ENCODE peak calls at places on chromosomes 11 and 22, in ten cellular contexts. P is stimulated activated CD8-positive, alpha-beta memory T cell treated with anti-CD3 and anti-CD28 coated beads, Interleukin-12 subunit alpha, Interleukin-12 subunit beta, amount 100 ng/mL, for 4 hours; H is HFFc6; I is fibroblast of the aortic adventitia; Y is AG09319; F is posterior cingulate gyrus; T is coronary artery; L is left ventricle myocardium inferior; N is cardiac muscle cell; S is SK-MEL-5. V is an unnamed sample.

GRCh38 chr11:1054143-1055108 is 17.9 kb upstream of the MUC6 start:
- DNase-seq in P (no peak), H (peak; percentile 11), I (peak; percentile 54), Y (peak; percentile 23), F (no peak), T (no peak), L (no peak), N (peak; percentile 29), S (no peak), V (no peak)

GRCh38 chr11:124971810-124972209 is 17.8 kb downstream of the CCDC15 start:
- DNase-seq in P (no peak), H (no peak), I (no peak), Y (no peak), F (no peak), T (no peak), L (no peak), N (no peak), S (no peak), V (no peak)

GRCh38 chr11:57387284-57388030 is 3.0 kb downstream of the PRG2 start:
- DNase-seq in P (no peak), H (no peak), I (peak; percentile 17), Y (no peak), F (peak; percentile 25), T (no peak), L (peak; percentile 46), N (peak; percentile 58), S (peak; percentile 4), V (no peak)

GRCh38 chr11:62005231-62005661 is 37.8 kb upstream of the FTH1 start:
- DNase-seq in P (no peak), H (no peak), I (peak; percentile 53), Y (no peak), F (peak; percentile 64), T (no peak), L (no peak), N (peak; percentile 53), S (peak; percentile 48), V (no peak)

GRCh38 chr11:36890280-36890679 is 292.2 kb upstream of the RAG2 start:
- DNase-seq in P (no peak), H (no peak), I (no peak), Y (no peak), F (no peak), T (no peak), L (no peak), N (no peak), S (no peak), V (no peak)

GRCh38 chr11:110165039-110165438 is 71.8 kb downstream of the ZC3H12C start:
- DNase-seq in P (no peak), H (no peak), I (no peak), Y (no peak), F (no peak), T (no peak), L (no peak), N (no peak), S (no peak), V (no peak)

GRCh38 chr11:76030973-76031590 is 175.2 kb downstream of the WNT11 start:
- DNase-seq in P (no peak), H (no peak), I (peak; percentile 68), Y (no peak), F (no peak), T (no peak), L (no peak), N (peak; percentile 44), S (no peak), V (no peak)

GRCh38 chr22:22210375-22210774 is 34.2 kb upstream of the VPREB1 start:
- DNase-seq in P (no peak), H (peak; percentile 67), I (peak; percentile 71), Y (no peak), F (no peak), T (no peak), L (no peak), N (peak; percentile 43), S (no peak), V (no peak)

GRCh38 chr11:65316979-65317786 is 2.5 kb downstream of the CDC42EP2 start:
- DNase-seq in P (no peak), H (peak; percentile 50), I (peak; percentile 97), Y (peak; percentile 85), F (no peak), T (no peak), L (peak; percentile 85), N (peak; percentile 71), S (no peak), V (peak; percentile 87)

GRCh38 chr11:13669544-13670488 is 1.3 kb downstream of the FAR1 start:
- DNase-seq in P (no peak), H (no peak), I (peak; percentile 22), Y (no peak), F (no peak), T (no peak), L (no peak), N (peak; percentile 28), S (no peak), V (no peak)

GRCh38 chr11:113248702-113249490 is 65.5 kb upstream of the TTC12 start:
- DNase-seq in P (no peak), H (no peak), I (no peak), Y (no peak), F (no peak), T (no peak), L (no peak), N (no peak), S (no peak), V (no peak)

GRCh38 chr11:45400594-45400993 is 114.5 kb upstream of the SYT13 start:
- DNase-seq in P (no peak), H (peak; percentile 88), I (peak; percentile 52), Y (peak; percentile 11), F (no peak), T (no peak), L (no peak), N (peak; percentile 73), S (peak; percentile 52), V (no peak)

GRCh38 chr11:8382436-8383053 is 118.9 kb upstream of the LMO1 start:
- DNase-seq in P (no peak), H (peak; percentile 35), I (no peak), Y (no peak), F (no peak), T (peak; percentile 58), L (no peak), N (peak; percentile 29), S (no peak), V (no peak)

GRCh38 chr22:42939941-42940653 is 74.9 kb downstream of the PACSIN2 start:
- DNase-seq in P (no peak), H (peak; percentile 75), I (peak; percentile 75), Y (no peak), F (no peak), T (no peak), L (no peak), N (peak; percentile 77), S (peak; percentile 75), V (no peak)

GRCh38 chr11:29780756-29781155 is 236.1 kb downstream of the KCNA4 start:
- DNase-seq in P (no peak), H (no peak), I (no peak), Y (no peak), F (no peak), T (no peak), L (peak; percentile 43), N (no peak), S (no peak), V (no peak)

GRCh38 chr11:57487021-57487778 is 26.9 kb downstream of the RTN4RL2 start:
- DNase-seq in P (no peak), H (no peak), I (no peak), Y (no peak), F (no peak), T (no peak), L (no peak), N (no peak), S (no peak), V (no peak)

GRCh38 chr11:88507771-88508557 is 170.4 kb upstream of the CTSC start:
- DNase-seq in P (no peak), H (no peak), I (no peak), Y (no peak), F (no peak), T (no peak), L (no peak), N (no peak), S (no peak), V (no peak)

GRCh38 chr11:11611381-11611780 is 10.4 kb downstream of the GALNT18 start:
- DNase-seq in P (no peak), H (no peak), I (no peak), Y (no peak), F (no peak), T (peak; percentile 81), L (no peak), N (no peak), S (no peak), V (no peak)

GRCh38 chr11:46976182-46976854 is 39.8 kb downstream of the CSTPP1 start:
- DNase-seq in P (no peak), H (no peak), I (no peak), Y (no peak), F (no peak), T (no peak), L (no peak), N (no peak), S (no peak), V (no peak)

GRCh38 chr11:65546217-65546958 is 11.8 kb downstream of the LTBP3 start:
- DNase-seq in P (peak; percentile 98), H (no peak), I (no peak), Y (no peak), F (peak; percentile 38), T (no peak), L (peak; percentile 77), N (no peak), S (peak; percentile 48), V (peak; percentile 72)

GRCh38 chr11:17161515-17161914 is 46.3 kb downstream of the PIK3C2A start:
- DNase-seq in P (no peak), H (no peak), I (no peak), Y (no peak), F (no peak), T (no peak), L (no peak), N (no peak), S (peak; percentile 22), V (no peak)